ENCODE peak calls at places on chromosomes 4 and X, in four cellular contexts. One of them, this sample, is unnamed.

GRCh38 chr4:83569967-83570366 is 34.1 kb downstream of the GPAT3 start:
- DNase-seq in SK-N-SH: no peak
- DNase-seq in HepG2: no peak
- DNase-seq in stomach: no peak
- DNase-seq in this sample: no peak

GRCh38 chr4:118918388-118918787 is 29.7 kb downstream of the SYNPO2 start:
- DNase-seq in stomach: no peak
- DNase-seq in SK-N-SH: no peak
- DNase-seq in HepG2: no peak
- DNase-seq in this sample: no peak

GRCh38 chr4:140982613-140983340 is 150.5 kb downstream of the RNF150 start:
- DNase-seq in HepG2: no peak
- DNase-seq in stomach: no peak
- DNase-seq in SK-N-SH: no peak
- DNase-seq in this sample: no peak

GRCh38 chr4:168102403-168102802 is 10.1 kb downstream of the ANXA10 start:
- DNase-seq in SK-N-SH: no peak
- DNase-seq in HepG2: no peak
- DNase-seq in stomach: no peak
- DNase-seq in this sample: no peak

GRCh38 chr4:165654556-165654955 is 218.5 kb upstream of the TLL1 start:
- DNase-seq in HepG2: peak; percentile 60
- DNase-seq in stomach: no peak
- DNase-seq in SK-N-SH: no peak
- DNase-seq in this sample: no peak

GRCh38 chrX:10110316-10110932 is 46.4 kb upstream of the CLCN4 start:
- DNase-seq in HepG2: no peak
- DNase-seq in SK-N-SH: no peak
- DNase-seq in stomach: no peak
- DNase-seq in this sample: no peak

GRCh38 chr4:38860788-38861424 is 4.3 kb upstream of the TLR6 start:
- DNase-seq in HepG2: peak; percentile 66
- DNase-seq in SK-N-SH: peak; percentile 47
- DNase-seq in stomach: peak; percentile 55
- DNase-seq in this sample: no peak

GRCh38 chrX:83511208-83511607 is 3.1 kb downstream of the POU3F4 start:
- DNase-seq in HepG2: no peak
- DNase-seq in stomach: no peak
- DNase-seq in SK-N-SH: peak; percentile 21
- DNase-seq in this sample: no peak

GRCh38 chr4:139665690-139666529 is at the start of gene MGST2:
- DNase-seq in HepG2: peak; percentile 98
- DNase-seq in stomach: peak; percentile 86
- DNase-seq in SK-N-SH: peak; percentile 58
- DNase-seq in this sample: peak; percentile 83

GRCh38 chrX:72102760-72103159 is 29.0 kb downstream of the RTL5 start:
- DNase-seq in stomach: peak; percentile 49
- DNase-seq in HepG2: no peak
- DNase-seq in SK-N-SH: no peak
- DNase-seq in this sample: no peak

GRCh38 chrX:19774905-19775304 is 112.5 kb downstream of the SH3KBP1 start:
- DNase-seq in HepG2: no peak
- DNase-seq in SK-N-SH: no peak
- DNase-seq in stomach: no peak
- DNase-seq in this sample: no peak

GRCh38 chrX:134608153-134608552 is 50.1 kb downstream of the PLAC1 start:
- DNase-seq in stomach: no peak
- DNase-seq in HepG2: no peak
- DNase-seq in SK-N-SH: no peak
- DNase-seq in this sample: no peak

GRCh38 chr4:37812713-37813112 is 13.8 kb upstream of the PGM2 start:
- DNase-seq in stomach: no peak
- DNase-seq in SK-N-SH: no peak
- DNase-seq in HepG2: no peak
- DNase-seq in this sample: no peak

GRCh38 chr4:82493721-82494425 is 63.5 kb downstream of the ENOPH1 start:
- DNase-seq in stomach: no peak
- DNase-seq in SK-N-SH: no peak
- DNase-seq in HepG2: no peak
- DNase-seq in this sample: no peak

GRCh38 chr4:123945301-123945700 is 548.7 kb downstream of the SPRY1 start:
- DNase-seq in stomach: no peak
- DNase-seq in HepG2: no peak
- DNase-seq in SK-N-SH: no peak
- DNase-seq in this sample: no peak

GRCh38 chr4:1233641-1234277 is 15.2 kb downstream of the CTBP1 start:
- DNase-seq in stomach: no peak
- DNase-seq in HepG2: no peak
- DNase-seq in SK-N-SH: peak; percentile 81
- DNase-seq in this sample: no peak

GRCh38 chr4:86595426-86595805 is 1.3 kb downstream of the PTPN13 start:
- DNase-seq in stomach: no peak
- DNase-seq in HepG2: no peak
- DNase-seq in SK-N-SH: peak; percentile 12
- DNase-seq in this sample: peak; percentile 23

GRCh38 chrX:129842510-129843208 is 1.0 kb downstream of the ZDHHC9 start:
- DNase-seq in stomach: peak; percentile 55
- DNase-seq in HepG2: peak; percentile 21
- DNase-seq in SK-N-SH: peak; percentile 18
- DNase-seq in this sample: peak; percentile 15

GRCh38 chr4:22237846-22238513 is 277.9 kb downstream of the ADGRA3 start:
- DNase-seq in stomach: no peak
- DNase-seq in HepG2: peak; percentile 54
- DNase-seq in SK-N-SH: no peak
- DNase-seq in this sample: no peak

GRCh38 chr4:173919196-173919595 is 364.3 kb downstream of the FBXO8 start:
- DNase-seq in HepG2: no peak
- DNase-seq in stomach: no peak
- DNase-seq in SK-N-SH: no peak
- DNase-seq in this sample: no peak

GRCh38 chr4:173913496-173913895 is 370.0 kb downstream of the FBXO8 start:
- DNase-seq in stomach: no peak
- DNase-seq in SK-N-SH: no peak
- DNase-seq in HepG2: no peak
- DNase-seq in this sample: no peak

GRCh38 chr4:173919861-173920260 is 363.6 kb downstream of the FBXO8 start:
- DNase-seq in HepG2: no peak
- DNase-seq in stomach: no peak
- DNase-seq in SK-N-SH: no peak
- DNase-seq in this sample: no peak

GRCh38 chr4:173917255-173917960 is 366.1 kb downstream of the FBXO8 start:
- DNase-seq in SK-N-SH: no peak
- DNase-seq in HepG2: no peak
- DNase-seq in stomach: no peak
- DNase-seq in this sample: no peak
- H3K27ac ChIP-seq in SK-N-SH: peak overlapping the region; percentile 47
- H3K27ac ChIP-seq in HepG2: no peak overlapping the region
- H3K27ac ChIP-seq in stomach: peak overlapping the region; percentile 41
- H3K27ac ChIP-seq in this sample: no peak overlapping the region

GRCh38 chr4:55186123-55186522 is 60.7 kb upstream of the KDR start:
- DNase-seq in SK-N-SH: no peak
- DNase-seq in HepG2: no peak
- DNase-seq in stomach: no peak
- DNase-seq in this sample: no peak
- TF ChIP-seq CTCF in SK-N-SH: peak; percentile 25
- TF ChIP-seq CTCF in HepG2: no peak
- TF ChIP-seq CTCF in stomach: no peak
- TF ChIP-seq CTCF in this sample: no peak

DNA sequence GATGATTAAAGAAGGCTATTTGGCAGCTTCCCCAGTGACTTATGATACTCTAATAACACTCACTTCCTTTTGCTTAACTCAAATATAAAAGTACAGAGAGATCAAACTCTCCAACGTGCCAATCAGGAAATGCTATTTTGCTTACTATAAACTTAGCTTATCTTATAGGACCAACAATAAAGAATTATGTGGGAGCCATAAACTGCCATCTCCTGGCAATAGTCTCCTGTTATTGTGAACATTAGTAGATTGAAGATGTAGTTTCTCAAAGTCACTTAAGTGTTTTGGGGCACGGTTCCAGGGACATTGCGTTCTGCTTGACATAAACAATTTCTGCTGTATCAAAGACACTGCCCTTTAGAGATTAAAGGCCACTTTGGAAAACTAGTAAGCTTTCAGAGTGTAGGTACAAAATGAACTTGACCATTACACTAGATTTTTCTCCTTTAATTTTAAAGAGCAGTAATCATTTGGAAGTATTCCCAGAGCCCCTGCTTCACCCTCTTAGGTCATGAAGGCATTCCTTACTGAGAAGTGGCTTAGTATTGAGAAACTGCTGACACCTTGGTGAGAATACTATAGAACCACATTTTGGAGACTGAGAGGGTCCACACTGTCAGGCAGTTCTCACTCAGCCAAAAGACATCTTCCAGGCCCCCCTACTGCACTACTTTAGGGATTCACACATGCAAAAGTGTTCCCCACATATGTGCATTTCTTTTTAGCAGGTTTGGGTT is 51.9 kb downstream of the MAOA start:
- DNase-seq in stomach: peak; percentile 86
- DNase-seq in SK-N-SH: no peak
- DNase-seq in HepG2: no peak
- DNase-seq in this sample: peak; percentile 89
- TF ChIP-seq POLR2AphosphoS5 in stomach: peak; percentile 80
- TF ChIP-seq POLR2AphosphoS5 in SK-N-SH: no peak
- TF ChIP-seq POLR2AphosphoS5 in HepG2: no peak
- TF ChIP-seq POLR2AphosphoS5 in this sample: peak; percentile 89

GRCh38 chrX:13664026-13664425 is 11.1 kb downstream of the TCEANC start:
- DNase-seq in SK-N-SH: no peak
- DNase-seq in HepG2: no peak
- DNase-seq in stomach: no peak
- DNase-seq in this sample: no peak
- H3K27ac ChIP-seq in SK-N-SH: no peak overlapping the region
- H3K27ac ChIP-seq in HepG2: no peak overlapping the region
- H3K27ac ChIP-seq in stomach: no peak overlapping the region
- H3K27ac ChIP-seq in this sample: no peak overlapping the region

GRCh38 chr4:3531887-3532713 is at the start of gene LRPAP1:
- DNase-seq in HepG2: peak; percentile 80
- DNase-seq in stomach: peak; percentile 93
- DNase-seq in SK-N-SH: peak; percentile 100
- DNase-seq in this sample: peak; percentile 90
- TF ChIP-seq CTCF in HepG2: peak; percentile 25
- TF ChIP-seq CTCF in stomach: no peak
- TF ChIP-seq CTCF in SK-N-SH: no peak
- TF ChIP-seq CTCF in this sample: no peak

GRCh38 chr4:153778383-153778782 is 10.5 kb downstream of the SFRP2 start:
- DNase-seq in SK-N-SH: no peak
- DNase-seq in HepG2: no peak
- DNase-seq in stomach: no peak
- DNase-seq in this sample: no peak

GRCh38 chr4:153781280-153781679 is 7.6 kb downstream of the SFRP2 start:
- DNase-seq in stomach: no peak
- DNase-seq in SK-N-SH: no peak
- DNase-seq in HepG2: no peak
- DNase-seq in this sample: no peak

GRCh38 chr4:153780876-153781275 is 8.0 kb downstream of the SFRP2 start:
- DNase-seq in stomach: no peak
- DNase-seq in SK-N-SH: no peak
- DNase-seq in HepG2: no peak
- DNase-seq in this sample: no peak

GRCh38 chr4:153781717-153782416 is 7.0 kb downstream of the SFRP2 start:
- DNase-seq in stomach: no peak
- DNase-seq in SK-N-SH: no peak
- DNase-seq in HepG2: no peak
- DNase-seq in this sample: no peak

DNA sequence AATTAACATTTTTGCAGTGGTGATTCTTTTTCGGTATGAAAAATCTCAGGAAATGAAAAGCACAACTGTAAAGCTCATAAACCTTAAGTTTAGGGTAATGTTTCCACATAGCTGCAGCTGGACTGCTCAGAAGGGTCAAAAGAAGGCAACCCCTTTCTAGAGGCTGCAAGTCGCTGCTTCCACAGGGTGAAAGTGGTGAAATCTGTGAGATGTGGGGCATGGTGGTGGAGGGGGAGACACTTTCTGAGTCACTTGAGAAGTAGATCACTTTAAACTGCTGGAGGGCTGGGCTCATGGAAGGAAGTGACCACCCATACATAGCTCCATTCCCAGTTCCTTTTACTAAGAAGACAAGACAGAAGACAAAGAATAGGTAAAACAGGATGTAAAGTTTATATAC is 8.7 kb downstream of the SFRP2 start:
- DNase-seq in SK-N-SH: no peak
- DNase-seq in stomach: no peak
- DNase-seq in HepG2: no peak
- DNase-seq in this sample: no peak
- TF ChIP-seq POLR2AphosphoS5 in SK-N-SH: no peak
- TF ChIP-seq POLR2AphosphoS5 in stomach: no peak
- TF ChIP-seq POLR2AphosphoS5 in HepG2: no peak
- TF ChIP-seq POLR2AphosphoS5 in this sample: no peak